ENCODE peak calls at places on chromosomes 16 and 17, in six cellular contexts. L is tibial nerve, J is left ventricle myocardium inferior, Y is mammary epithelial cell, U is cardiac muscle cell, E is neural progenitor cell. Q is an unnamed sample. For H3K4me1, the result is how much of the 10 kb centered on the place peaks cover.

GRCh38 chr16:1048442-1049112 is 24.0 kb upstream of the SSTR5 start:
- DNase-seq in L (peak), J (peak), Y (no peak), U (peak), E (peak), Q (no peak)

GRCh38 chr17:40351185-40352043 is 13.1 kb downstream of the GJD3 start:
- DNase-seq in L (no peak), J (no peak), Y (no peak), U (no peak), E (peak), Q (no peak)

GRCh38 chr16:12159672-12160071 is 183.1 kb downstream of the SNX29 start:
- DNase-seq in L (no peak), J (no peak), Y (no peak), U (no peak), E (no peak), Q (no peak)

GRCh38 chr17:42329025-42329976 is 41.0 kb downstream of the STAT5A start:
- DNase-seq in L (no peak), J (no peak), Y (peak), U (no peak), E (peak), Q (peak)

GRCh38 chr17:36869856-36870617 is 67.2 kb upstream of the LHX1 start:
- DNase-seq in L (no peak), J (no peak), Y (peak), U (no peak), E (no peak), Q (no peak)

GRCh38 chr17:50820651-50821050 is 14.7 kb upstream of the WFIKKN2 start:
- DNase-seq in L (no peak), J (no peak), Y (no peak), U (no peak), E (no peak), Q (no peak)

GRCh38 chr16:24728011-24728410 is 1.4 kb upstream of the TNRC6A start:
- DNase-seq in L (no peak), J (no peak), Y (no peak), U (no peak), E (no peak), Q (no peak)

GRCh38 chr17:8420041-8420934 is 15.4 kb upstream of the NDEL1 start:
- DNase-seq in L (no peak), J (peak), Y (no peak), U (peak), E (no peak), Q (no peak)

GRCh38 chr17:2863204-2863603 is 67.0 kb downstream of the RAP1GAP2 start:
- DNase-seq in L (no peak), J (peak), Y (no peak), U (no peak), E (no peak), Q (no peak)

GRCh38 chr16:72935896-72936295 is 112.0 kb downstream of the ZFHX3 start:
- DNase-seq in L (peak), J (no peak), Y (no peak), U (peak), E (no peak), Q (no peak)

GRCh38 chr16:15913046-15913698 is 24.8 kb upstream of the CEP20 start:
- DNase-seq in L (no peak), J (no peak), Y (no peak), U (no peak), E (no peak), Q (no peak)

GRCh38 chr17:39754958-39755549 is 17.3 kb downstream of the GRB7 start:
- DNase-seq in L (no peak), J (no peak), Y (no peak), U (no peak), E (peak), Q (no peak)

GRCh38 chr16:77610496-77610895 is 111.8 kb upstream of the NUDT7 start:
- DNase-seq in L (no peak), J (no peak), Y (peak), U (no peak), E (no peak), Q (no peak)

GRCh38 chr16:23889189-23889588 is 53.4 kb downstream of the PRKCB start:
- DNase-seq in L (no peak), J (no peak), Y (no peak), U (no peak), E (no peak), Q (no peak)

GRCh38 chr17:8056232-8056975 is 17.5 kb downstream of the ALOX15B start:
- DNase-seq in L (no peak), J (no peak), Y (peak), U (no peak), E (no peak), Q (no peak)

GRCh38 chr17:77128895-77129567 is 11.7 kb upstream of the SEC14L1 start:
- DNase-seq in L (no peak), J (no peak), Y (no peak), U (no peak), E (no peak), Q (no peak)

GRCh38 chr16:10941127-10941933 is 938 bp downstream of the DEXI start:
- DNase-seq in L (no peak), J (no peak), Y (peak), U (no peak), E (peak), Q (no peak)
- H3K4me1 ChIP-seq in L (half or more), J (half or more), Y (half or more), U (under half), E (under half), Q (under half)

GRCh38 chr17:21211825-21212479 is 2.0 kb downstream of the TMEM11 start:
- DNase-seq in L (no peak), J (no peak), Y (no peak), U (no peak), E (no peak), Q (no peak)
- H3K4me1 ChIP-seq in L (half or more), J (half or more), Y (under half), U (under half), E (under half), Q (under half)

DNA sequence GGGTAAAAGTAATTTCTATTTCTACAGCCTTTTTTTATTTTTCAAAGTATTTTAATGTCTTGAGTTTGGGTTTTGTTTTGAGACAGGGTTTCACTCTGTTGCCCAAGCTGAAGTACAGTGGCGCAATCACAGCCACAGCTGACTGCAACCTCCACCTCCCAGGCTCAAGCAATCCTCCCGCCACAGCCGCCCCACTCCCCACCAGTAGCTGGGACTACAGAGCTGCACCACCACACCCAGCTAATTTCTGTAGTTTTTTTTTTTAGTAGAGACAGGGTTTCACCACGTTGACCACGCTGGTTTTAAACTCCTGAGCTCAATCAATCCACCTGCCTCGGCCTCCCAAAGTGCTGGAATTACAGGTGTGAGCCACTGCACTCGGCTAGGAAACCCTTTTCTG is 44.0 kb downstream of the TUBD1 start:
- DNase-seq in L (peak), J (peak), Y (peak), U (no peak), E (no peak), Q (no peak)
- H3K4me1 ChIP-seq in L (half or more), J (under half), Y (half or more), U (under half), E (under half), Q (under half)

DNA sequence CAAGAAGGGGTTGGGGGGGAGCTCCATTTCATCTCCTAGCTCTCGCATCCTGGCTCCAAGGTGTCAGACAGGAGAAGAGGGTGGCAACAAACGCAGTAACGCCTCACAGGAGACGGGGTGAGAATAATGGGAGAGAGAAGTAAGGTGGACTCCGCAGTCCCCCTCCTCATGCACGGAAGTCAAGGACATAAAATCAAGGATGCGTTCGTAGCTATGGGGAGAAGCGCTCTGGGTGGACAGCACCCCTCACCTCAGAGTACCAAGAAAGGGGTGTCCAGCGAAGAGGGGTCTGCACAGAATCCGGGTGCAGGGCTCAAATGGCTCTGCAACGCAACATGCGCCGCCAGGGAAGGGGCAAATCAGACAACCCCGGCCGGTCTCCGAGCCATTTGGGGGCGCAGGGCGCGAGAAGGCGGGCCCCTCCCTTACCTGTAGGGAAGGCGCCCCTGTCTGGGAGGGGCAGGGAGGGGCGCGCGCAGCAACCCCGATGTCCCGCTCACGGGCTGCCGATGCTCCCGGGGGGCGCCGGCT is 551 bp downstream of the HDAC5 start:
- DNase-seq in L (no peak), J (no peak), Y (no peak), U (no peak), E (no peak), Q (no peak)
- H3K4me1 ChIP-seq in L (half or more), J (half or more), Y (under half), U (under half), E (under half), Q (under half)

DNA sequence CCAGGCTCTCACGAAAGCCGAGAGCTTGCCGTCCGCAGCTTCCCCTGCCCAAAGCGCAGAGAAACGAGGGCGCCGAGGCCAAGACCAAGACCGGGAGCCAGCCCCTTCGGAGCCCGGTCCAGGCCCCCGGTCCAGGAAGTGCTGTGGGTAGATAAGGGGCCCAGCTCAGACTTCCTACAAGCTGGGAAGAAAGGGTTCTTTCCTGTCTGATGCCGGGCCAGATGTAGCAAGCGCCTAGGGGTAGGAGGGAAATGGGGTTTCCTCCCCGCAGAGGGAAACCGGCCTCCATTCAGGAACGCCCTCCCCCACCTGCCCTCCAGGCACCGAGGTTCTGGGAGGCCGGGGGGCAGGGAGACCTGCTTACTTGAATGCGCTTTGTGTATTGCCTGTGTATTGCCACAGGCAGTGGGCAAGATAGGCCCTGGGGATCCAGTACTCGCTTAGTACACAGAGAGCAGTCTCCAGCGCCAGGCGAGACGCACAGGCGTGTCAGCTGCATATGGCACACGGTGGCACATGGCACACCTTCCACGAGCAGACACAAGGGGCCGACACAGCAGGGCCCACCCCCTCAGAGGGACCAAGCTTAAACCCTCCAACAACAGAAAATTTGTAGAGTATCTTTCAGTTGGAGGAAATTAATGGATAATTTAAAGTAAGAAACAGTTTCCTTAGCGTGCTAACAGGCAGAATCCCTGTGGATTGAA is 1.0 kb upstream of the CYB561 start:
- DNase-seq in L (no peak), J (no peak), Y (no peak), U (no peak), E (peak), Q (no peak)
- H3K4me1 ChIP-seq in L (under half), J (half or more), Y (under half), U (under half), E (under half), Q (under half)

GRCh38 chr17:81094224-81094743 is 59.3 kb downstream of the BAIAP2 start:
- DNase-seq in L (no peak), J (no peak), Y (no peak), U (no peak), E (no peak), Q (no peak)
- H3K4me1 ChIP-seq in L (half or more), J (under half), Y (half or more), U (under half), E (under half), Q (under half)

Q was measured in iPS DF 6.9.